ENCODE peak calls at places on chromosomes 6 and 20, in eight cellular contexts. E is colonic mucosa; G is keratinocyte; A is cardiac muscle cell; R is lower lobe of right lung; W is OCI-LY7; C is CD4-positive, alpha-beta memory T cell; Z is pancreas. K is an unnamed sample. For H3K9me3, the result is how much of the 10 kb centered on the place peaks cover.

GRCh38 chr20:18847226-18847625 is 33.6 kb downstream of the SCP2D1 start:
- DNase-seq in G (no peak), E (no peak), Z (no peak), W (no peak), C (no peak), A (no peak), R (no peak), K (no peak)

GRCh38 chr6:166411721-166412151 is 29.0 kb upstream of the MPC1 start:
- DNase-seq in A (no peak), G (no peak), Z (no peak), R (no peak), W (no peak), E (no peak), C (peak), K (no peak)

GRCh38 chr6:37580164-37580955 is 80.7 kb upstream of the CCDC167 start:
- DNase-seq in C (no peak), R (no peak), G (no peak), Z (no peak), W (no peak), E (no peak), A (no peak), K (no peak)

GRCh38 chr6:43107344-43108062 is 31.4 kb downstream of the PTK7 start:
- DNase-seq in G (no peak), R (no peak), A (no peak), C (no peak), E (no peak), W (no peak), Z (no peak), K (no peak)

GRCh38 chr6:79672631-79673065 is 41.5 kb downstream of the SH3BGRL2 start:
- DNase-seq in E (no peak), W (no peak), A (peak), Z (no peak), R (no peak), G (no peak), C (no peak), K (no peak)

GRCh38 chr20:53578492-53579222 is 15.0 kb downstream of the ZNF217 start:
- DNase-seq in C (peak), W (peak), Z (peak), G (no peak), R (no peak), E (peak), A (peak), K (peak)

GRCh38 chr6:25652007-25652515 is at the start of gene SCGN:
- DNase-seq in R (peak), C (peak), W (no peak), E (peak), G (no peak), Z (peak), A (peak), K (peak)

GRCh38 chr20:38973546-38974120 is 11.5 kb downstream of the DHX35 start:
- DNase-seq in E (no peak), G (no peak), W (no peak), R (no peak), C (no peak), Z (no peak), A (peak), K (no peak)

GRCh38 chr20:34538671-34539123 is 19.8 kb upstream of the MAP1LC3A start:
- DNase-seq in Z (peak), W (peak), R (peak), C (peak), A (peak), E (peak), G (no peak), K (no peak)

GRCh38 chr20:45872626-45873025 is 8.4 kb upstream of the ZSWIM1 start:
- DNase-seq in Z (no peak), G (no peak), W (no peak), E (no peak), A (no peak), R (no peak), C (no peak), K (no peak)

GRCh38 chr20:45067087-45067486 is 33.8 kb downstream of the KCNS1 start:
- DNase-seq in A (no peak), Z (no peak), G (no peak), C (no peak), E (no peak), R (no peak), W (no peak), K (no peak)

GRCh38 chr20:20694591-20694990 is 17.9 kb downstream of the RALGAPA2 start:
- DNase-seq in W (no peak), E (no peak), A (no peak), Z (no peak), R (no peak), G (no peak), C (no peak), K (no peak)

GRCh38 chr6:78251930-78252329 is 599.1 kb downstream of the MEI4 start:
- DNase-seq in G (no peak), C (no peak), R (no peak), W (no peak), Z (no peak), E (no peak), A (no peak), K (no peak)

GRCh38 chr6:122339661-122340060 is 59.8 kb upstream of the HSF2 start:
- DNase-seq in A (no peak), G (no peak), W (no peak), C (no peak), R (no peak), Z (no peak), E (no peak), K (no peak)

GRCh38 chr6:35024601-35025054 is 116.5 kb downstream of the TCP11 start:
- DNase-seq in C (no peak), Z (no peak), A (peak), W (no peak), E (peak), R (peak), G (peak), K (peak)

GRCh38 chr6:63635165-63635562 is 438 bp upstream of the PHF3 start:
- DNase-seq in W (no peak), A (no peak), R (no peak), C (no peak), Z (no peak), E (no peak), G (no peak), K (no peak)

GRCh38 chr6:111721677-111722219 is 116.1 kb upstream of the TRAF3IP2 start:
- DNase-seq in Z (no peak), C (peak), E (peak), R (no peak), G (no peak), A (peak), W (peak), K (peak)

GRCh38 chr6:109124219-109124618 is 28.9 kb downstream of the CEP57L1 start:
- DNase-seq in G (no peak), E (no peak), R (no peak), C (no peak), Z (no peak), A (no peak), W (no peak), K (no peak)

GRCh38 chr6:163529605-163530004 is 115.1 kb downstream of the QKI start:
- DNase-seq in R (no peak), G (peak), W (no peak), C (no peak), A (peak), Z (no peak), E (no peak), K (no peak)

GRCh38 chr6:4929319-4929718 is 74.5 kb downstream of the RPP40 start:
- DNase-seq in W (no peak), A (peak), R (no peak), G (no peak), C (no peak), E (no peak), Z (no peak), K (no peak)

GRCh38 chr20:37807901-37808751 is 94.8 kb upstream of the VSTM2L start:
- DNase-seq in R (no peak), C (no peak), E (no peak), A (no peak), Z (no peak), G (no peak), W (no peak), K (no peak)

GRCh38 chr20:33033381-33033780 is 1.9 kb downstream of the BPIFB6 start:
- DNase-seq in A (no peak), R (no peak), W (no peak), C (no peak), G (no peak), E (no peak), Z (no peak), K (no peak)

GRCh38 chr6:15389759-15390723 is 144.2 kb downstream of the JARID2 start:
- DNase-seq in W (peak), R (no peak), Z (no peak), C (no peak), E (no peak), G (no peak), A (peak), K (no peak)

GRCh38 chr20:45772693-45773092 is 19.0 kb downstream of the WFDC3 start:
- DNase-seq in Z (no peak), G (no peak), C (no peak), A (no peak), R (no peak), E (no peak), W (no peak), K (no peak)

GRCh38 chr6:5214570-5215052 is 46.1 kb downstream of the LYRM4 start:
- DNase-seq in C (no peak), Z (no peak), G (no peak), A (peak), W (peak), R (no peak), E (peak), K (no peak)

GRCh38 chr6:155604991-155605390 is 149.4 kb upstream of the NOX3 start:
- DNase-seq in E (no peak), C (no peak), R (no peak), G (no peak), W (no peak), A (no peak), Z (no peak), K (no peak)

GRCh38 chr20:16732506-16733152 is 2.8 kb downstream of the SNRPB2 start:
- DNase-seq in A (peak), W (no peak), G (no peak), R (no peak), Z (no peak), E (no peak), C (peak), K (no peak)

GRCh38 chr6:37690964-37691735 is 6.5 kb downstream of the MDGA1 start:
- DNase-seq in R (no peak), E (no peak), W (no peak), Z (no peak), C (no peak), G (no peak), A (no peak), K (no peak)

GRCh38 chr20:25549866-25550477 is 35.4 kb downstream of the NINL start:
- DNase-seq in C (no peak), A (peak), G (no peak), E (no peak), W (no peak), R (no peak), Z (no peak), K (no peak)

GRCh38 chr20:5835870-5836269 is 85.7 kb downstream of the SHLD1 start:
- DNase-seq in C (peak), A (peak), G (no peak), E (no peak), W (no peak), Z (no peak), R (no peak), K (no peak)
- H3K4me3 ChIP-seq in C (no peak), A (no peak), G (no peak), E (no peak), W (no peak), Z (no peak), R (no peak), K (no peak)

GRCh38 chr20:49285813-49286494 is 8.1 kb upstream of the ZNFX1 start:
- DNase-seq in E (no peak), A (no peak), G (no peak), C (no peak), W (no peak), Z (no peak), R (no peak), K (no peak)
- H3K9me3 ChIP-seq in E (under half), A (under half), G (under half), C (half or more), W (under half), Z (under half), R (under half), K (under half)

DNA sequence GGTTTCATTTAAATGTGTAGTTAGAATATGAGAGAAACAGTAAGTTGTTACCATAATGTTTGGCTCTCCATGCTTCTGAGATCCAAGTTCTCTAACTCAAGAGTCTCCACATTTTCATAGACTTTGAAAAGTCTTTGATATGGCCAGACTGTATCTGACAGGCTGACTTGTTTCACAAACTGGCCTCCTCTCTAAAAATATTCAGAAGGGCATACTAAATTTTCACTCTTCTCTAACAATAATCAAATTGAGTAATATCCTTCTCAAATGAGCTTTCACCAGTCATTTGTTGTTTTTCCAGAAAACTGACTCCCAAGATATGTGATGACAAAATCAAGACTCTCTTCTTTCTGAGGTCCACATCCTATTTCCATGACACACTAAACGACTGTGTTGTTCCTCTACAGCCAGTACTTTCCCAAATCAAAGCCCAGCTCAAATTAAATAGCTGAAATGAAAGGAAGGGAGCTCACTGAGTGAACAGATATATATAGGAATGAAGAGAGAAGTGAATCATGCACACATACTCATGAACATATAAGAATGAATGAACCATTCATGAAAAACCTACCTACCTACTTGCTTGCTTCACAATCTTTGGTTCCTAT is 15.1 kb downstream of the HIVEP2 start:
- DNase-seq in W (no peak), E (no peak), C (no peak), A (peak), G (no peak), R (no peak), Z (no peak), K (no peak)
- H3K27ac ChIP-seq in W (no peak), E (no peak), C (peak), A (no peak), G (no peak), R (no peak), Z (no peak), K (no peak)

GRCh38 chr6:129673758-129674157 is 36.2 kb downstream of the ARHGAP18 start:
- DNase-seq in C (no peak), E (no peak), A (peak), R (no peak), G (no peak), W (no peak), Z (no peak), K (no peak)

GRCh38 chr6:129672345-129672691 is 37.7 kb downstream of the ARHGAP18 start:
- DNase-seq in E (no peak), R (no peak), C (no peak), A (peak), Z (no peak), G (no peak), W (no peak), K (no peak)

GRCh38 chr6:129670634-129671033 is 39.3 kb downstream of the ARHGAP18 start:
- DNase-seq in C (no peak), E (no peak), Z (no peak), W (no peak), G (no peak), A (no peak), R (no peak), K (no peak)

GRCh38 chr6:129671442-129672344 is 38.3 kb downstream of the ARHGAP18 start:
- DNase-seq in R (peak), A (peak), W (peak), Z (no peak), G (no peak), E (no peak), C (peak), K (no peak)

GRCh38 chr6:129672883-129673631 is 36.9 kb downstream of the ARHGAP18 start:
- DNase-seq in E (no peak), A (peak), Z (no peak), W (no peak), G (no peak), C (peak), R (no peak), K (no peak)
- H3K4me3 ChIP-seq in E (no peak), A (no peak), Z (no peak), W (no peak), G (no peak), C (peak), R (no peak), K (no peak)